ENCODE peak calls at places on chromosomes 11 and 22, in eight cellular contexts. E, T, M, Q, I, S, J and O are unnamed samples.

GRCh38 chr22:38471237-38471636 is 3.3 kb downstream of the KDELR3 start:
- DNase-seq in M (no peak), Q (no peak), E (no peak), T (no peak), S (no peak), J (no peak), I (no peak), O (no peak)

GRCh38 chr11:111654611-111655010 is 52.4 kb downstream of the SIK2 start:
- DNase-seq in S (no peak), T (no peak), E (no peak), Q (no peak), M (no peak), I (no peak), J (no peak), O (no peak)

GRCh38 chr11:130179396-130180306 is 20.1 kb downstream of the ST14 start:
- DNase-seq in M (no peak), I (no peak), J (no peak), S (no peak), E (no peak), Q (no peak), T (no peak), O (peak; percentile 13)

GRCh38 chr22:46830001-46830715 is 67.7 kb downstream of the TBC1D22A start:
- DNase-seq in M (no peak), J (no peak), E (no peak), S (peak; percentile 43), I (no peak), T (peak; percentile 46), Q (peak; percentile 86), O (no peak)

GRCh38 chr11:129842138-129842537 is 26.5 kb downstream of the TMEM45B start:
- DNase-seq in T (no peak), J (no peak), M (peak; percentile 48), E (no peak), Q (no peak), I (no peak), S (no peak), O (no peak)

GRCh38 chr11:12150831-12151382 is 40.5 kb downstream of the MICAL2 start:
- DNase-seq in M (no peak), S (no peak), I (no peak), J (no peak), T (peak; percentile 85), Q (peak; percentile 65), E (no peak), O (no peak)

GRCh38 chr11:83191986-83192385 is 1.5 kb upstream of the ANKRD42 start:
- DNase-seq in J (no peak), I (no peak), M (no peak), T (no peak), E (no peak), Q (no peak), S (no peak), O (no peak)

GRCh38 chr22:36829370-36830002 is 12.7 kb upstream of the PVALB start:
- DNase-seq in M (no peak), S (no peak), I (no peak), E (no peak), J (no peak), Q (no peak), T (no peak), O (no peak)

GRCh38 chr22:46353483-46354105 is 18.1 kb downstream of the TRMU start:
- DNase-seq in I (no peak), M (no peak), Q (no peak), T (no peak), S (no peak), J (no peak), E (no peak), O (no peak)

GRCh38 chr22:31537019-31537535 is 40.7 kb downstream of the SFI1 start:
- DNase-seq in E (no peak), J (no peak), T (no peak), S (no peak), M (no peak), I (no peak), Q (no peak), O (no peak)

GRCh38 chr22:32127904-32128303 is 31.2 kb downstream of the C22orf42 start:
- DNase-seq in T (no peak), M (no peak), Q (no peak), S (no peak), I (no peak), J (no peak), E (no peak), O (no peak)

GRCh38 chr22:25900390-25900789 is 158.4 kb downstream of the MYO18B start:
- DNase-seq in T (no peak), S (no peak), M (no peak), I (no peak), Q (no peak), E (no peak), J (no peak), O (no peak)

GRCh38 chr11:296206-296975 is 2.9 kb downstream of the IFITM5 start:
- DNase-seq in E (no peak), M (no peak), S (no peak), Q (no peak), J (no peak), T (no peak), I (no peak), O (no peak)

DNA sequence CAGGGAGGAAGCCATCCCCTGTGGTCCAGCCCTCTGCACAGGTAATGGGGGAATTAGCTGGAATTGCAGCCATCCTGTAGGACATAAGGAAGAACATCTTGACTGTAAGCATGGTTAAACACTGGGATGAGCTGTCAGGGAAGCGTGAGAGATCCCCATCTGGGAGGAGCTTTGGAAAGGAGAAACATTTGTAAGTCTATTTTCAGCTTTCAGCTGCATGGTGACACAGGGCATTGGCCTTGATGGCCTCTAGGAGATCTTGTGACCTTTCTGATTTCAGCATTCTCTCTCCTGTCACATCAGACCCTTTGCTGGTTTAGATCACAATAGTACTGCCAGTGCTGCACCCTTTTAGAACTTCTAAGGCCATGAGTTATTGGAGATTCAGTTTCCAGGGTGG is 47.1 kb downstream of the BCR start:
- DNase-seq in I (no peak), S (no peak), M (no peak), J (no peak), T (no peak), E (no peak), Q (peak; percentile 42), O (no peak)
- H3K27ac ChIP-seq in I (peak overlapping the region; percentile 74), S (no peak overlapping the region), M (peak overlapping the region; percentile 27), J (peak overlapping the region; percentile 88), T (no peak overlapping the region), E (no peak overlapping the region), Q (peak overlapping the region; percentile 92), O (no peak overlapping the region)

GRCh38 chr11:19992162-19992561 is 168.1 kb downstream of the DBX1 start:
- DNase-seq in I (no peak), T (no peak), S (no peak), Q (no peak), E (no peak), M (no peak), J (no peak), O (peak; percentile 31)

GRCh38 chr11:19992998-19993397 is 167.3 kb downstream of the DBX1 start:
- DNase-seq in S (no peak), T (no peak), E (no peak), J (no peak), I (no peak), M (no peak), Q (no peak), O (no peak)

GRCh38 chr11:19987243-19987870 is 172.9 kb downstream of the DBX1 start:
- DNase-seq in I (no peak), J (no peak), Q (no peak), T (no peak), M (no peak), S (no peak), E (no peak), O (no peak)

GRCh38 chr11:19988598-19988997 is 171.7 kb downstream of the DBX1 start:
- DNase-seq in M (no peak), Q (peak; percentile 98), I (peak; percentile 55), J (no peak), S (no peak), T (peak; percentile 83), E (peak; percentile 63), O (no peak)

DNA sequence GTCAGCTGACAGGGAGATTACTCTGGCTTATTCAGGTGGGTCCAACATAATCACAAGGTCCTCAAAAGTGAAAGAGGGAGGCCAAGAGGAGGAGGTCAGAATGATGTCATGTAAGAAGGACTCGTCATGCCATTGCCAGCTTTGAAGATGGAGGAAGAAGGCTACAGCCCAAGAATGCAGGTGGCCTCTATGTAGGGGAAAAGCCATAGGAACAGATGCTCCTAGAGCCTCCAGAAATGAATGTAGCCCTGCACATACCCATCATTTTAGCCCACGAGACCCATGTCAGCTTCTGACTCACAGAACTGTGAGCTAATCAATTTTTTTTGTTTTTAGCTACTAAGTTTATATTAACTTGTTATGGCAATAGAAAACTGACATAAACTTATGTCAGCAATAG is 171.1 kb downstream of the DBX1 start:
- DNase-seq in T (no peak), E (no peak), I (no peak), S (no peak), Q (no peak), M (no peak), J (no peak), O (no peak)
- H3K27ac ChIP-seq in T (peak overlapping the region; percentile 15), E (peak overlapping the region; percentile 23), I (peak overlapping the region; percentile 81), S (peak overlapping the region; percentile 74), Q (peak overlapping the region; percentile 91), M (no peak overlapping the region), J (peak overlapping the region; percentile 58), O (no peak overlapping the region)

GRCh38 chr11:66864172-66864901 is 7.5 kb downstream of the LRFN4 start:
- DNase-seq in S (no peak), I (no peak), T (no peak), M (no peak), E (no peak), Q (no peak), J (no peak), O (peak; percentile 47)
- H3K27ac ChIP-seq in S (peak overlapping the region; percentile 39), I (no peak overlapping the region), T (no peak overlapping the region), M (no peak overlapping the region), E (no peak overlapping the region), Q (no peak overlapping the region), J (no peak overlapping the region), O (peak overlapping the region; percentile 35)

GRCh38 chr11:114260077-114260476 is 36.1 kb upstream of the NNMT start:
- DNase-seq in S (no peak), I (no peak), Q (no peak), J (no peak), T (no peak), M (no peak), E (no peak), O (no peak)
- H3K27ac ChIP-seq in S (no peak overlapping the region), I (peak overlapping the region; percentile 68), Q (no peak overlapping the region), J (peak overlapping the region; percentile 88), T (no peak overlapping the region), M (no peak overlapping the region), E (no peak overlapping the region), O (no peak overlapping the region)